ENCODE peak calls at places on chromosomes 1 and 21, in nine cellular contexts. One of them, this sample, is unnamed.

GRCh38 chr1:115213130-115213529 is 123.8 kb upstream of the TSPAN2 start:
- DNase-seq in M059J: no peak
- DNase-seq in AG09309: no peak
- DNase-seq in Right ventricle myocardium superior: no peak
- DNase-seq in OCI-LY7: no peak
- DNase-seq in substantia nigra: no peak
- DNase-seq in cardiac muscle cell: no peak
- DNase-seq in CD8-positive, alpha-beta memory T cell: no peak
- DNase-seq in memory B cell: no peak
- DNase-seq in this sample: no peak

GRCh38 chr1:176717052-176717754 is 254.2 kb downstream of the PAPPA2 start:
- DNase-seq in M059J: no peak
- DNase-seq in AG09309: no peak
- DNase-seq in Right ventricle myocardium superior: no peak
- DNase-seq in OCI-LY7: no peak
- DNase-seq in substantia nigra: peak; percentile 5
- DNase-seq in cardiac muscle cell: no peak
- DNase-seq in CD8-positive, alpha-beta memory T cell: no peak
- DNase-seq in memory B cell: no peak
- DNase-seq in this sample: no peak

GRCh38 chr1:168341576-168341975 is 60.9 kb downstream of the TBX19 start:
- DNase-seq in M059J: peak; percentile 73
- DNase-seq in AG09309: peak; percentile 42
- DNase-seq in Right ventricle myocardium superior: no peak
- DNase-seq in OCI-LY7: no peak
- DNase-seq in substantia nigra: no peak
- DNase-seq in cardiac muscle cell: no peak
- DNase-seq in CD8-positive, alpha-beta memory T cell: no peak
- DNase-seq in memory B cell: no peak
- DNase-seq in this sample: no peak

GRCh38 chr21:45544449-45545235 is 2.4 kb upstream of the SLC19A1 start:
- DNase-seq in M059J: no peak
- DNase-seq in AG09309: no peak
- DNase-seq in Right ventricle myocardium superior: no peak
- DNase-seq in OCI-LY7: no peak
- DNase-seq in substantia nigra: no peak
- DNase-seq in cardiac muscle cell: no peak
- DNase-seq in CD8-positive, alpha-beta memory T cell: no peak
- DNase-seq in memory B cell: no peak
- DNase-seq in this sample: no peak

GRCh38 chr1:55506686-55507577 is 291.8 kb upstream of the USP24 start:
- DNase-seq in M059J: peak; percentile 81
- DNase-seq in AG09309: peak; percentile 37
- DNase-seq in Right ventricle myocardium superior: no peak
- DNase-seq in OCI-LY7: no peak
- DNase-seq in substantia nigra: no peak
- DNase-seq in cardiac muscle cell: no peak
- DNase-seq in CD8-positive, alpha-beta memory T cell: no peak
- DNase-seq in memory B cell: no peak
- DNase-seq in this sample: no peak

GRCh38 chr1:77832889-77833288 is 53.4 kb downstream of the MIGA1 start:
- DNase-seq in M059J: peak; percentile 96
- DNase-seq in AG09309: peak; percentile 96
- DNase-seq in Right ventricle myocardium superior: no peak
- DNase-seq in OCI-LY7: no peak
- DNase-seq in substantia nigra: no peak
- DNase-seq in cardiac muscle cell: no peak
- DNase-seq in CD8-positive, alpha-beta memory T cell: no peak
- DNase-seq in memory B cell: no peak
- DNase-seq in this sample: peak; percentile 95

GRCh38 chr21:35779690-35780570 is 280.4 kb downstream of the SETD4 start:
- DNase-seq in M059J: peak; percentile 99
- DNase-seq in AG09309: peak; percentile 77
- DNase-seq in Right ventricle myocardium superior: no peak
- DNase-seq in OCI-LY7: no peak
- DNase-seq in substantia nigra: no peak
- DNase-seq in cardiac muscle cell: no peak
- DNase-seq in CD8-positive, alpha-beta memory T cell: no peak
- DNase-seq in memory B cell: no peak
- DNase-seq in this sample: peak; percentile 98

GRCh38 chr1:59755084-59755685 is 59.6 kb upstream of the HOOK1 start:
- DNase-seq in M059J: no peak
- DNase-seq in AG09309: no peak
- DNase-seq in Right ventricle myocardium superior: no peak
- DNase-seq in OCI-LY7: no peak
- DNase-seq in substantia nigra: no peak
- DNase-seq in cardiac muscle cell: no peak
- DNase-seq in CD8-positive, alpha-beta memory T cell: no peak
- DNase-seq in memory B cell: no peak
- DNase-seq in this sample: no peak

GRCh38 chr1:93446837-93447451 is 974 bp upstream of the FNBP1L start:
- DNase-seq in M059J: peak; percentile 55
- DNase-seq in AG09309: no peak
- DNase-seq in Right ventricle myocardium superior: no peak
- DNase-seq in OCI-LY7: no peak
- DNase-seq in substantia nigra: no peak
- DNase-seq in cardiac muscle cell: no peak
- DNase-seq in CD8-positive, alpha-beta memory T cell: no peak
- DNase-seq in memory B cell: no peak
- DNase-seq in this sample: no peak

GRCh38 chr1:25583519-25584370 is 32.8 kb upstream of the MAN1C1 start:
- DNase-seq in M059J: no peak
- DNase-seq in AG09309: no peak
- DNase-seq in Right ventricle myocardium superior: no peak
- DNase-seq in OCI-LY7: no peak
- DNase-seq in substantia nigra: no peak
- DNase-seq in cardiac muscle cell: no peak
- DNase-seq in CD8-positive, alpha-beta memory T cell: no peak
- DNase-seq in memory B cell: no peak
- DNase-seq in this sample: no peak

GRCh38 chr1:205811660-205812059 is 1.3 kb downstream of the SLC41A1 start:
- DNase-seq in M059J: peak; percentile 19
- DNase-seq in AG09309: no peak
- DNase-seq in Right ventricle myocardium superior: peak; percentile 75
- DNase-seq in OCI-LY7: no peak
- DNase-seq in substantia nigra: peak; percentile 66
- DNase-seq in cardiac muscle cell: peak; percentile 57
- DNase-seq in CD8-positive, alpha-beta memory T cell: no peak
- DNase-seq in memory B cell: no peak
- DNase-seq in this sample: no peak

GRCh38 chr1:8285103-8285502 is 32.8 kb upstream of the SLC45A1 start:
- DNase-seq in M059J: no peak
- DNase-seq in AG09309: no peak
- DNase-seq in Right ventricle myocardium superior: no peak
- DNase-seq in OCI-LY7: no peak
- DNase-seq in substantia nigra: no peak
- DNase-seq in cardiac muscle cell: no peak
- DNase-seq in CD8-positive, alpha-beta memory T cell: no peak
- DNase-seq in memory B cell: no peak
- DNase-seq in this sample: no peak

GRCh38 chr1:24325587-24326449 is 6.7 kb downstream of the GRHL3 start:
- DNase-seq in M059J: no peak
- DNase-seq in AG09309: no peak
- DNase-seq in Right ventricle myocardium superior: no peak
- DNase-seq in OCI-LY7: no peak
- DNase-seq in substantia nigra: no peak
- DNase-seq in cardiac muscle cell: no peak
- DNase-seq in CD8-positive, alpha-beta memory T cell: no peak
- DNase-seq in memory B cell: no peak
- DNase-seq in this sample: no peak

This sample was measured in BJ.